ENCODE peak calls at places on chromosomes 6 and 20, in six cellular contexts. G, N, C, A, U and H are unnamed samples.

GRCh38 chr6:69868252-69868804 is 2.0 kb downstream of the COL19A1 start:
- DNase-seq in N (no peak), G (no peak), C (no peak), A (peak; percentile 4), U (no peak), H (no peak)

GRCh38 chr6:106574729-106575458 is 54.4 kb downstream of the RTN4IP1 start:
- DNase-seq in C (no peak), N (peak; percentile 75), A (no peak), U (peak; percentile 53), G (peak; percentile 81), H (peak; percentile 78)

GRCh38 chr6:30691208-30691872 is 556 bp upstream of the NRM start:
- DNase-seq in N (no peak), G (no peak), C (no peak), A (no peak), U (no peak), H (no peak)

GRCh38 chr6:73566954-73567591 is 46.2 kb upstream of the EEF1A1 start:
- DNase-seq in N (peak; percentile 41), G (no peak), A (no peak), U (no peak), C (no peak), H (no peak)

GRCh38 chr6:148934956-148935355 is 188.1 kb downstream of the UST start:
- DNase-seq in C (no peak), U (peak; percentile 37), N (no peak), G (no peak), A (no peak), H (no peak)

GRCh38 chr6:157514659-157515496 is 133.9 kb downstream of the ZDHHC14 start:
- DNase-seq in A (peak; percentile 61), C (no peak), U (peak; percentile 49), G (peak; percentile 51), N (peak; percentile 75), H (no peak)

GRCh38 chr6:84081222-84081621 is 47.6 kb downstream of the MRAP2 start:
- DNase-seq in N (no peak), U (no peak), A (no peak), G (no peak), C (no peak), H (no peak)

GRCh38 chr6:11414564-11414963 is 123.0 kb upstream of the TMEM170B start:
- DNase-seq in A (no peak), C (no peak), G (no peak), N (no peak), U (no peak), H (no peak)

GRCh38 chr6:46734867-46735719 is at the start of gene PLA2G7:
- DNase-seq in C (no peak), A (no peak), U (no peak), N (peak; percentile 17), G (peak; percentile 11), H (peak; percentile 12)

GRCh38 chr6:107618672-107619071 is 128.8 kb downstream of the SOBP start:
- DNase-seq in U (no peak), G (no peak), N (no peak), C (peak; percentile 49), A (no peak), H (no peak)

GRCh38 chr6:78910611-78911134 is 43.3 kb downstream of the IRAK1BP1 start:
- DNase-seq in A (no peak), U (no peak), G (no peak), N (peak; percentile 23), C (no peak), H (no peak)

GRCh38 chr6:157061770-157062594 is 261.3 kb downstream of the TMEM242 start:
- DNase-seq in N (no peak), G (no peak), A (no peak), C (no peak), U (no peak), H (no peak)

GRCh38 chr6:133964052-133964451 is 11.0 kb downstream of the TBPL1 start:
- DNase-seq in U (no peak), A (no peak), N (peak; percentile 47), G (peak; percentile 92), C (no peak), H (no peak)

GRCh38 chr20:37329481-37330165 is 16.3 kb upstream of the SRC start:
- DNase-seq in U (no peak), A (no peak), N (no peak), G (no peak), C (no peak), H (no peak)